ENCODE peak calls at places on chromosomes 4 and X, in nine cellular contexts. One of them, this sample, is unnamed.

GRCh38 chr4:95289028-95289634 is 259.6 kb downstream of the UNC5C start:
- DNase-seq in heart right ventricle: no peak
- DNase-seq in activated CD4-positive, alpha-beta T cell treated with anti-CD3 and anti-CD28 coated beads for 36 hours: no peak
- DNase-seq in stimulated activated CD4-positive, alpha-beta T cell treated with anti-CD3 and anti-CD28 coated beads, Interleukin-1b, Interleukin-23, amount 100 ng/mL, for 24 hours: no peak
- DNase-seq in GF-D8: no peak
- DNase-seq in Right ventricle myocardium superior: no peak
- DNase-seq in T-cell: no peak
- DNase-seq in keratinocyte: no peak
- DNase-seq in activated T-helper 2 cell treated with anti-CD3 and anti-CD28 coated beads, Interferon-gamma antibody, Interleukin-2, Interleukin-4, amounts not matched to agents 10 μg/mL and 5 μg/mL and 100 μg/mL, durations not matched to agents 14 hours and 24 hours and 36 hours: no peak
- DNase-seq in this sample: no peak

GRCh38 chr4:68683034-68683433 is 12.6 kb upstream of the UGT2B15 start:
- DNase-seq in stimulated activated CD4-positive, alpha-beta T cell treated with anti-CD3 and anti-CD28 coated beads, Interleukin-1b, Interleukin-23, amount 100 ng/mL, for 24 hours: no peak
- DNase-seq in GF-D8: no peak
- DNase-seq in activated CD4-positive, alpha-beta T cell treated with anti-CD3 and anti-CD28 coated beads for 36 hours: no peak
- DNase-seq in keratinocyte: no peak
- DNase-seq in T-cell: no peak
- DNase-seq in heart right ventricle: no peak
- DNase-seq in Right ventricle myocardium superior: no peak
- DNase-seq in activated T-helper 2 cell treated with anti-CD3 and anti-CD28 coated beads, Interferon-gamma antibody, Interleukin-2, Interleukin-4, amounts not matched to agents 10 μg/mL and 5 μg/mL and 100 μg/mL, durations not matched to agents 14 hours and 24 hours and 36 hours: no peak
- DNase-seq in this sample: no peak

GRCh38 chr4:141473952-141474351 is 162.4 kb upstream of the IL15 start:
- DNase-seq in keratinocyte: no peak
- DNase-seq in T-cell: no peak
- DNase-seq in activated T-helper 2 cell treated with anti-CD3 and anti-CD28 coated beads, Interferon-gamma antibody, Interleukin-2, Interleukin-4, amounts not matched to agents 10 μg/mL and 5 μg/mL and 100 μg/mL, durations not matched to agents 14 hours and 24 hours and 36 hours: no peak
- DNase-seq in activated CD4-positive, alpha-beta T cell treated with anti-CD3 and anti-CD28 coated beads for 36 hours: no peak
- DNase-seq in heart right ventricle: no peak
- DNase-seq in stimulated activated CD4-positive, alpha-beta T cell treated with anti-CD3 and anti-CD28 coated beads, Interleukin-1b, Interleukin-23, amount 100 ng/mL, for 24 hours: no peak
- DNase-seq in Right ventricle myocardium superior: no peak
- DNase-seq in GF-D8: no peak
- DNase-seq in this sample: no peak

GRCh38 chr4:68498413-68499007 is 51.2 kb downstream of the TMPRSS11E start:
- DNase-seq in Right ventricle myocardium superior: no peak
- DNase-seq in heart right ventricle: no peak
- DNase-seq in T-cell: peak; percentile 25
- DNase-seq in activated T-helper 2 cell treated with anti-CD3 and anti-CD28 coated beads, Interferon-gamma antibody, Interleukin-2, Interleukin-4, amounts not matched to agents 10 μg/mL and 5 μg/mL and 100 μg/mL, durations not matched to agents 14 hours and 24 hours and 36 hours: peak; percentile 36
- DNase-seq in GF-D8: peak; percentile 11
- DNase-seq in stimulated activated CD4-positive, alpha-beta T cell treated with anti-CD3 and anti-CD28 coated beads, Interleukin-1b, Interleukin-23, amount 100 ng/mL, for 24 hours: peak; percentile 27
- DNase-seq in activated CD4-positive, alpha-beta T cell treated with anti-CD3 and anti-CD28 coated beads for 36 hours: peak; percentile 79
- DNase-seq in keratinocyte: peak; percentile 42
- DNase-seq in this sample: peak; percentile 5

GRCh38 chrX:357693-358471 is 28.8 kb downstream of the PPP2R3B start:
- DNase-seq in activated CD4-positive, alpha-beta T cell treated with anti-CD3 and anti-CD28 coated beads for 36 hours: peak; percentile 67
- DNase-seq in stimulated activated CD4-positive, alpha-beta T cell treated with anti-CD3 and anti-CD28 coated beads, Interleukin-1b, Interleukin-23, amount 100 ng/mL, for 24 hours: peak; percentile 28
- DNase-seq in heart right ventricle: no peak
- DNase-seq in Right ventricle myocardium superior: peak; percentile 32
- DNase-seq in T-cell: no peak
- DNase-seq in activated T-helper 2 cell treated with anti-CD3 and anti-CD28 coated beads, Interferon-gamma antibody, Interleukin-2, Interleukin-4, amounts not matched to agents 10 μg/mL and 5 μg/mL and 100 μg/mL, durations not matched to agents 14 hours and 24 hours and 36 hours: peak; percentile 26
- DNase-seq in keratinocyte: no peak
- DNase-seq in GF-D8: peak; percentile 8
- DNase-seq in this sample: no peak

GRCh38 chrX:63275127-63275526 is 76.0 kb downstream of the SPIN4 start:
- DNase-seq in T-cell: no peak
- DNase-seq in keratinocyte: no peak
- DNase-seq in Right ventricle myocardium superior: no peak
- DNase-seq in GF-D8: no peak
- DNase-seq in activated CD4-positive, alpha-beta T cell treated with anti-CD3 and anti-CD28 coated beads for 36 hours: peak; percentile 40
- DNase-seq in stimulated activated CD4-positive, alpha-beta T cell treated with anti-CD3 and anti-CD28 coated beads, Interleukin-1b, Interleukin-23, amount 100 ng/mL, for 24 hours: no peak
- DNase-seq in heart right ventricle: no peak
- DNase-seq in activated T-helper 2 cell treated with anti-CD3 and anti-CD28 coated beads, Interferon-gamma antibody, Interleukin-2, Interleukin-4, amounts not matched to agents 10 μg/mL and 5 μg/mL and 100 μg/mL, durations not matched to agents 14 hours and 24 hours and 36 hours: no peak
- DNase-seq in this sample: no peak

GRCh38 chr4:153773236-153773690 is 13.4 kb upstream of the RNF175 start:
- DNase-seq in T-cell: no peak
- DNase-seq in activated T-helper 2 cell treated with anti-CD3 and anti-CD28 coated beads, Interferon-gamma antibody, Interleukin-2, Interleukin-4, amounts not matched to agents 10 μg/mL and 5 μg/mL and 100 μg/mL, durations not matched to agents 14 hours and 24 hours and 36 hours: no peak
- DNase-seq in activated CD4-positive, alpha-beta T cell treated with anti-CD3 and anti-CD28 coated beads for 36 hours: no peak
- DNase-seq in GF-D8: no peak
- DNase-seq in keratinocyte: no peak
- DNase-seq in stimulated activated CD4-positive, alpha-beta T cell treated with anti-CD3 and anti-CD28 coated beads, Interleukin-1b, Interleukin-23, amount 100 ng/mL, for 24 hours: no peak
- DNase-seq in Right ventricle myocardium superior: no peak
- DNase-seq in heart right ventricle: no peak
- DNase-seq in this sample: no peak

GRCh38 chr4:81346719-81347118 is 125.0 kb downstream of the RASGEF1B start:
- DNase-seq in T-cell: no peak
- DNase-seq in Right ventricle myocardium superior: no peak
- DNase-seq in heart right ventricle: no peak
- DNase-seq in stimulated activated CD4-positive, alpha-beta T cell treated with anti-CD3 and anti-CD28 coated beads, Interleukin-1b, Interleukin-23, amount 100 ng/mL, for 24 hours: no peak
- DNase-seq in activated T-helper 2 cell treated with anti-CD3 and anti-CD28 coated beads, Interferon-gamma antibody, Interleukin-2, Interleukin-4, amounts not matched to agents 10 μg/mL and 5 μg/mL and 100 μg/mL, durations not matched to agents 14 hours and 24 hours and 36 hours: no peak
- DNase-seq in activated CD4-positive, alpha-beta T cell treated with anti-CD3 and anti-CD28 coated beads for 36 hours: no peak
- DNase-seq in GF-D8: no peak
- DNase-seq in keratinocyte: no peak
- DNase-seq in this sample: no peak

GRCh38 chrX:110987292-110987691 is 108.7 kb upstream of the PAK3 start:
- DNase-seq in keratinocyte: no peak
- DNase-seq in heart right ventricle: no peak
- DNase-seq in T-cell: no peak
- DNase-seq in activated T-helper 2 cell treated with anti-CD3 and anti-CD28 coated beads, Interferon-gamma antibody, Interleukin-2, Interleukin-4, amounts not matched to agents 10 μg/mL and 5 μg/mL and 100 μg/mL, durations not matched to agents 14 hours and 24 hours and 36 hours: no peak
- DNase-seq in stimulated activated CD4-positive, alpha-beta T cell treated with anti-CD3 and anti-CD28 coated beads, Interleukin-1b, Interleukin-23, amount 100 ng/mL, for 24 hours: no peak
- DNase-seq in GF-D8: no peak
- DNase-seq in Right ventricle myocardium superior: no peak
- DNase-seq in activated CD4-positive, alpha-beta T cell treated with anti-CD3 and anti-CD28 coated beads for 36 hours: peak; percentile 5
- DNase-seq in this sample: no peak

GRCh38 chr4:177562859-177563258 is 120.6 kb upstream of the AGA start:
- DNase-seq in GF-D8: no peak
- DNase-seq in heart right ventricle: no peak
- DNase-seq in keratinocyte: no peak
- DNase-seq in T-cell: no peak
- DNase-seq in stimulated activated CD4-positive, alpha-beta T cell treated with anti-CD3 and anti-CD28 coated beads, Interleukin-1b, Interleukin-23, amount 100 ng/mL, for 24 hours: no peak
- DNase-seq in activated CD4-positive, alpha-beta T cell treated with anti-CD3 and anti-CD28 coated beads for 36 hours: no peak
- DNase-seq in activated T-helper 2 cell treated with anti-CD3 and anti-CD28 coated beads, Interferon-gamma antibody, Interleukin-2, Interleukin-4, amounts not matched to agents 10 μg/mL and 5 μg/mL and 100 μg/mL, durations not matched to agents 14 hours and 24 hours and 36 hours: no peak
- DNase-seq in Right ventricle myocardium superior: no peak
- DNase-seq in this sample: no peak

GRCh38 chrX:125203737-125204578 is 115.7 kb upstream of the TEX13C start:
- DNase-seq in keratinocyte: no peak
- DNase-seq in stimulated activated CD4-positive, alpha-beta T cell treated with anti-CD3 and anti-CD28 coated beads, Interleukin-1b, Interleukin-23, amount 100 ng/mL, for 24 hours: no peak
- DNase-seq in Right ventricle myocardium superior: peak; percentile 44
- DNase-seq in activated CD4-positive, alpha-beta T cell treated with anti-CD3 and anti-CD28 coated beads for 36 hours: peak; percentile 49
- DNase-seq in T-cell: no peak
- DNase-seq in GF-D8: no peak
- DNase-seq in activated T-helper 2 cell treated with anti-CD3 and anti-CD28 coated beads, Interferon-gamma antibody, Interleukin-2, Interleukin-4, amounts not matched to agents 10 μg/mL and 5 μg/mL and 100 μg/mL, durations not matched to agents 14 hours and 24 hours and 36 hours: no peak
- DNase-seq in heart right ventricle: peak; percentile 17
- DNase-seq in this sample: no peak

GRCh38 chrX:20378291-20378920 is 111.7 kb upstream of the RPS6KA3 start:
- DNase-seq in heart right ventricle: no peak
- DNase-seq in activated CD4-positive, alpha-beta T cell treated with anti-CD3 and anti-CD28 coated beads for 36 hours: peak; percentile 59
- DNase-seq in stimulated activated CD4-positive, alpha-beta T cell treated with anti-CD3 and anti-CD28 coated beads, Interleukin-1b, Interleukin-23, amount 100 ng/mL, for 24 hours: peak; percentile 15
- DNase-seq in keratinocyte: no peak
- DNase-seq in T-cell: no peak
- DNase-seq in GF-D8: no peak
- DNase-seq in Right ventricle myocardium superior: no peak
- DNase-seq in activated T-helper 2 cell treated with anti-CD3 and anti-CD28 coated beads, Interferon-gamma antibody, Interleukin-2, Interleukin-4, amounts not matched to agents 10 μg/mL and 5 μg/mL and 100 μg/mL, durations not matched to agents 14 hours and 24 hours and 36 hours: peak; percentile 9
- DNase-seq in this sample: no peak

GRCh38 chr4:145755802-145756201 is 75.9 kb downstream of the C4orf51 start:
- DNase-seq in keratinocyte: no peak
- DNase-seq in T-cell: no peak
- DNase-seq in stimulated activated CD4-positive, alpha-beta T cell treated with anti-CD3 and anti-CD28 coated beads, Interleukin-1b, Interleukin-23, amount 100 ng/mL, for 24 hours: no peak
- DNase-seq in activated CD4-positive, alpha-beta T cell treated with anti-CD3 and anti-CD28 coated beads for 36 hours: no peak
- DNase-seq in heart right ventricle: no peak
- DNase-seq in activated T-helper 2 cell treated with anti-CD3 and anti-CD28 coated beads, Interferon-gamma antibody, Interleukin-2, Interleukin-4, amounts not matched to agents 10 μg/mL and 5 μg/mL and 100 μg/mL, durations not matched to agents 14 hours and 24 hours and 36 hours: no peak
- DNase-seq in Right ventricle myocardium superior: no peak
- DNase-seq in GF-D8: no peak
- DNase-seq in this sample: no peak

GRCh38 chr4:168451744-168452394 is 28.4 kb downstream of the DDX60L start:
- DNase-seq in activated CD4-positive, alpha-beta T cell treated with anti-CD3 and anti-CD28 coated beads for 36 hours: no peak
- DNase-seq in GF-D8: no peak
- DNase-seq in T-cell: no peak
- DNase-seq in heart right ventricle: no peak
- DNase-seq in activated T-helper 2 cell treated with anti-CD3 and anti-CD28 coated beads, Interferon-gamma antibody, Interleukin-2, Interleukin-4, amounts not matched to agents 10 μg/mL and 5 μg/mL and 100 μg/mL, durations not matched to agents 14 hours and 24 hours and 36 hours: no peak
- DNase-seq in stimulated activated CD4-positive, alpha-beta T cell treated with anti-CD3 and anti-CD28 coated beads, Interleukin-1b, Interleukin-23, amount 100 ng/mL, for 24 hours: no peak
- DNase-seq in Right ventricle myocardium superior: no peak
- DNase-seq in keratinocyte: peak; percentile 36
- DNase-seq in this sample: no peak

GRCh38 chr4:145098675-145099037 is 545 bp downstream of the ABCE1 start:
- DNase-seq in heart right ventricle: no peak
- DNase-seq in T-cell: no peak
- DNase-seq in activated T-helper 2 cell treated with anti-CD3 and anti-CD28 coated beads, Interferon-gamma antibody, Interleukin-2, Interleukin-4, amounts not matched to agents 10 μg/mL and 5 μg/mL and 100 μg/mL, durations not matched to agents 14 hours and 24 hours and 36 hours: peak; percentile 37
- DNase-seq in GF-D8: no peak
- DNase-seq in activated CD4-positive, alpha-beta T cell treated with anti-CD3 and anti-CD28 coated beads for 36 hours: peak; percentile 65
- DNase-seq in stimulated activated CD4-positive, alpha-beta T cell treated with anti-CD3 and anti-CD28 coated beads, Interleukin-1b, Interleukin-23, amount 100 ng/mL, for 24 hours: peak; percentile 36
- DNase-seq in Right ventricle myocardium superior: no peak
- DNase-seq in keratinocyte: no peak
- DNase-seq in this sample: peak; percentile 8

GRCh38 chr4:165326831-165327210 is 648 bp upstream of the MSMO1 start:
- DNase-seq in activated CD4-positive, alpha-beta T cell treated with anti-CD3 and anti-CD28 coated beads for 36 hours: peak; percentile 54
- DNase-seq in stimulated activated CD4-positive, alpha-beta T cell treated with anti-CD3 and anti-CD28 coated beads, Interleukin-1b, Interleukin-23, amount 100 ng/mL, for 24 hours: no peak
- DNase-seq in GF-D8: no peak
- DNase-seq in keratinocyte: no peak
- DNase-seq in Right ventricle myocardium superior: no peak
- DNase-seq in activated T-helper 2 cell treated with anti-CD3 and anti-CD28 coated beads, Interferon-gamma antibody, Interleukin-2, Interleukin-4, amounts not matched to agents 10 μg/mL and 5 μg/mL and 100 μg/mL, durations not matched to agents 14 hours and 24 hours and 36 hours: no peak
- DNase-seq in T-cell: no peak
- DNase-seq in heart right ventricle: no peak
- DNase-seq in this sample: no peak

GRCh38 chr4:184287697-184288255 is 70.1 kb upstream of the ENPP6 start:
- DNase-seq in activated T-helper 2 cell treated with anti-CD3 and anti-CD28 coated beads, Interferon-gamma antibody, Interleukin-2, Interleukin-4, amounts not matched to agents 10 μg/mL and 5 μg/mL and 100 μg/mL, durations not matched to agents 14 hours and 24 hours and 36 hours: no peak
- DNase-seq in stimulated activated CD4-positive, alpha-beta T cell treated with anti-CD3 and anti-CD28 coated beads, Interleukin-1b, Interleukin-23, amount 100 ng/mL, for 24 hours: no peak
- DNase-seq in GF-D8: no peak
- DNase-seq in T-cell: no peak
- DNase-seq in Right ventricle myocardium superior: no peak
- DNase-seq in activated CD4-positive, alpha-beta T cell treated with anti-CD3 and anti-CD28 coated beads for 36 hours: no peak
- DNase-seq in heart right ventricle: no peak
- DNase-seq in keratinocyte: no peak
- DNase-seq in this sample: no peak

GRCh38 chr4:41609851-41610250 is 71.9 kb downstream of the LIMCH1 start:
- DNase-seq in keratinocyte: no peak
- DNase-seq in activated CD4-positive, alpha-beta T cell treated with anti-CD3 and anti-CD28 coated beads for 36 hours: no peak
- DNase-seq in GF-D8: no peak
- DNase-seq in activated T-helper 2 cell treated with anti-CD3 and anti-CD28 coated beads, Interferon-gamma antibody, Interleukin-2, Interleukin-4, amounts not matched to agents 10 μg/mL and 5 μg/mL and 100 μg/mL, durations not matched to agents 14 hours and 24 hours and 36 hours: no peak
- DNase-seq in stimulated activated CD4-positive, alpha-beta T cell treated with anti-CD3 and anti-CD28 coated beads, Interleukin-1b, Interleukin-23, amount 100 ng/mL, for 24 hours: no peak
- DNase-seq in heart right ventricle: no peak
- DNase-seq in T-cell: no peak
- DNase-seq in Right ventricle myocardium superior: no peak
- DNase-seq in this sample: no peak

GRCh38 chrX:96002401-96002800 is 682.2 kb upstream of the DIAPH2 start:
- DNase-seq in GF-D8: no peak
- DNase-seq in activated T-helper 2 cell treated with anti-CD3 and anti-CD28 coated beads, Interferon-gamma antibody, Interleukin-2, Interleukin-4, amounts not matched to agents 10 μg/mL and 5 μg/mL and 100 μg/mL, durations not matched to agents 14 hours and 24 hours and 36 hours: no peak
- DNase-seq in T-cell: no peak
- DNase-seq in keratinocyte: no peak
- DNase-seq in stimulated activated CD4-positive, alpha-beta T cell treated with anti-CD3 and anti-CD28 coated beads, Interleukin-1b, Interleukin-23, amount 100 ng/mL, for 24 hours: no peak
- DNase-seq in Right ventricle myocardium superior: no peak
- DNase-seq in activated CD4-positive, alpha-beta T cell treated with anti-CD3 and anti-CD28 coated beads for 36 hours: no peak
- DNase-seq in heart right ventricle: no peak
- DNase-seq in this sample: no peak

GRCh38 chr4:22237155-22237751 is 278.6 kb downstream of the ADGRA3 start:
- DNase-seq in activated CD4-positive, alpha-beta T cell treated with anti-CD3 and anti-CD28 coated beads for 36 hours: peak; percentile 71
- DNase-seq in Right ventricle myocardium superior: peak; percentile 38
- DNase-seq in T-cell: peak; percentile 8
- DNase-seq in activated T-helper 2 cell treated with anti-CD3 and anti-CD28 coated beads, Interferon-gamma antibody, Interleukin-2, Interleukin-4, amounts not matched to agents 10 μg/mL and 5 μg/mL and 100 μg/mL, durations not matched to agents 14 hours and 24 hours and 36 hours: peak; percentile 57
- DNase-seq in heart right ventricle: peak; percentile 15
- DNase-seq in GF-D8: no peak
- DNase-seq in stimulated activated CD4-positive, alpha-beta T cell treated with anti-CD3 and anti-CD28 coated beads, Interleukin-1b, Interleukin-23, amount 100 ng/mL, for 24 hours: peak; percentile 4
- DNase-seq in keratinocyte: no peak
- DNase-seq in this sample: no peak

GRCh38 chr4:48261288-48261687 is 8.3 kb downstream of the TEC start:
- DNase-seq in keratinocyte: no peak
- DNase-seq in heart right ventricle: no peak
- DNase-seq in Right ventricle myocardium superior: no peak
- DNase-seq in activated T-helper 2 cell treated with anti-CD3 and anti-CD28 coated beads, Interferon-gamma antibody, Interleukin-2, Interleukin-4, amounts not matched to agents 10 μg/mL and 5 μg/mL and 100 μg/mL, durations not matched to agents 14 hours and 24 hours and 36 hours: no peak
- DNase-seq in T-cell: no peak
- DNase-seq in activated CD4-positive, alpha-beta T cell treated with anti-CD3 and anti-CD28 coated beads for 36 hours: no peak
- DNase-seq in GF-D8: no peak
- DNase-seq in stimulated activated CD4-positive, alpha-beta T cell treated with anti-CD3 and anti-CD28 coated beads, Interleukin-1b, Interleukin-23, amount 100 ng/mL, for 24 hours: no peak
- DNase-seq in this sample: no peak

GRCh38 chr4:76377922-76378321 is 43.0 kb downstream of the CCDC158 start:
- DNase-seq in keratinocyte: no peak
- DNase-seq in heart right ventricle: no peak
- DNase-seq in Right ventricle myocardium superior: no peak
- DNase-seq in T-cell: no peak
- DNase-seq in stimulated activated CD4-positive, alpha-beta T cell treated with anti-CD3 and anti-CD28 coated beads, Interleukin-1b, Interleukin-23, amount 100 ng/mL, for 24 hours: peak; percentile 15
- DNase-seq in GF-D8: no peak
- DNase-seq in activated T-helper 2 cell treated with anti-CD3 and anti-CD28 coated beads, Interferon-gamma antibody, Interleukin-2, Interleukin-4, amounts not matched to agents 10 μg/mL and 5 μg/mL and 100 μg/mL, durations not matched to agents 14 hours and 24 hours and 36 hours: no peak
- DNase-seq in activated CD4-positive, alpha-beta T cell treated with anti-CD3 and anti-CD28 coated beads for 36 hours: peak; percentile 74
- DNase-seq in this sample: no peak

GRCh38 chrX:274904-275475 is 6.2 kb upstream of the PLCXD1 start:
- DNase-seq in stimulated activated CD4-positive, alpha-beta T cell treated with anti-CD3 and anti-CD28 coated beads, Interleukin-1b, Interleukin-23, amount 100 ng/mL, for 24 hours: no peak
- DNase-seq in GF-D8: no peak
- DNase-seq in activated CD4-positive, alpha-beta T cell treated with anti-CD3 and anti-CD28 coated beads for 36 hours: no peak
- DNase-seq in heart right ventricle: peak; percentile 54
- DNase-seq in T-cell: no peak
- DNase-seq in Right ventricle myocardium superior: peak; percentile 54
- DNase-seq in activated T-helper 2 cell treated with anti-CD3 and anti-CD28 coated beads, Interferon-gamma antibody, Interleukin-2, Interleukin-4, amounts not matched to agents 10 μg/mL and 5 μg/mL and 100 μg/mL, durations not matched to agents 14 hours and 24 hours and 36 hours: no peak
- DNase-seq in keratinocyte: no peak
- DNase-seq in this sample: no peak

GRCh38 chr4:7394681-7395451 is 39.9 kb downstream of the PSAPL1 start:
- DNase-seq in heart right ventricle: no peak
- DNase-seq in GF-D8: no peak
- DNase-seq in keratinocyte: no peak
- DNase-seq in activated CD4-positive, alpha-beta T cell treated with anti-CD3 and anti-CD28 coated beads for 36 hours: no peak
- DNase-seq in Right ventricle myocardium superior: no peak
- DNase-seq in activated T-helper 2 cell treated with anti-CD3 and anti-CD28 coated beads, Interferon-gamma antibody, Interleukin-2, Interleukin-4, amounts not matched to agents 10 μg/mL and 5 μg/mL and 100 μg/mL, durations not matched to agents 14 hours and 24 hours and 36 hours: no peak
- DNase-seq in T-cell: no peak
- DNase-seq in stimulated activated CD4-positive, alpha-beta T cell treated with anti-CD3 and anti-CD28 coated beads, Interleukin-1b, Interleukin-23, amount 100 ng/mL, for 24 hours: no peak
- DNase-seq in this sample: no peak

GRCh38 chr4:107077192-107077591 is 41.1 kb upstream of the DKK2 start:
- DNase-seq in keratinocyte: no peak
- DNase-seq in stimulated activated CD4-positive, alpha-beta T cell treated with anti-CD3 and anti-CD28 coated beads, Interleukin-1b, Interleukin-23, amount 100 ng/mL, for 24 hours: no peak
- DNase-seq in heart right ventricle: no peak
- DNase-seq in GF-D8: no peak
- DNase-seq in activated T-helper 2 cell treated with anti-CD3 and anti-CD28 coated beads, Interferon-gamma antibody, Interleukin-2, Interleukin-4, amounts not matched to agents 10 μg/mL and 5 μg/mL and 100 μg/mL, durations not matched to agents 14 hours and 24 hours and 36 hours: no peak
- DNase-seq in activated CD4-positive, alpha-beta T cell treated with anti-CD3 and anti-CD28 coated beads for 36 hours: no peak
- DNase-seq in T-cell: no peak
- DNase-seq in Right ventricle myocardium superior: no peak
- DNase-seq in this sample: no peak

GRCh38 chr4:110344165-110344564 is 131.8 kb upstream of the ENPEP start:
- DNase-seq in heart right ventricle: no peak
- DNase-seq in T-cell: no peak
- DNase-seq in stimulated activated CD4-positive, alpha-beta T cell treated with anti-CD3 and anti-CD28 coated beads, Interleukin-1b, Interleukin-23, amount 100 ng/mL, for 24 hours: no peak
- DNase-seq in activated T-helper 2 cell treated with anti-CD3 and anti-CD28 coated beads, Interferon-gamma antibody, Interleukin-2, Interleukin-4, amounts not matched to agents 10 μg/mL and 5 μg/mL and 100 μg/mL, durations not matched to agents 14 hours and 24 hours and 36 hours: no peak
- DNase-seq in Right ventricle myocardium superior: no peak
- DNase-seq in keratinocyte: no peak
- DNase-seq in activated CD4-positive, alpha-beta T cell treated with anti-CD3 and anti-CD28 coated beads for 36 hours: no peak
- DNase-seq in GF-D8: no peak
- DNase-seq in this sample: no peak

GRCh38 chrX:128517691-128518090 is 465.5 kb upstream of the ACTRT1 start:
- DNase-seq in GF-D8: no peak
- DNase-seq in heart right ventricle: no peak
- DNase-seq in stimulated activated CD4-positive, alpha-beta T cell treated with anti-CD3 and anti-CD28 coated beads, Interleukin-1b, Interleukin-23, amount 100 ng/mL, for 24 hours: no peak
- DNase-seq in activated T-helper 2 cell treated with anti-CD3 and anti-CD28 coated beads, Interferon-gamma antibody, Interleukin-2, Interleukin-4, amounts not matched to agents 10 μg/mL and 5 μg/mL and 100 μg/mL, durations not matched to agents 14 hours and 24 hours and 36 hours: no peak
- DNase-seq in keratinocyte: no peak
- DNase-seq in T-cell: no peak
- DNase-seq in activated CD4-positive, alpha-beta T cell treated with anti-CD3 and anti-CD28 coated beads for 36 hours: no peak
- DNase-seq in Right ventricle myocardium superior: no peak
- DNase-seq in this sample: no peak

GRCh38 chrX:10360121-10360520 is 203.3 kb downstream of the CLCN4 start:
- DNase-seq in activated T-helper 2 cell treated with anti-CD3 and anti-CD28 coated beads, Interferon-gamma antibody, Interleukin-2, Interleukin-4, amounts not matched to agents 10 μg/mL and 5 μg/mL and 100 μg/mL, durations not matched to agents 14 hours and 24 hours and 36 hours: no peak
- DNase-seq in activated CD4-positive, alpha-beta T cell treated with anti-CD3 and anti-CD28 coated beads for 36 hours: no peak
- DNase-seq in T-cell: no peak
- DNase-seq in GF-D8: no peak
- DNase-seq in stimulated activated CD4-positive, alpha-beta T cell treated with anti-CD3 and anti-CD28 coated beads, Interleukin-1b, Interleukin-23, amount 100 ng/mL, for 24 hours: no peak
- DNase-seq in heart right ventricle: peak; percentile 18
- DNase-seq in Right ventricle myocardium superior: peak; percentile 47
- DNase-seq in keratinocyte: no peak
- DNase-seq in this sample: no peak

This sample was measured in GM12891.